ENCODE peak calls at places on chromosome 7, in eight cellular contexts. G is left ventricle myocardium inferior; P is CD8-positive, alpha-beta T cell; T is HCT116; E is adipocyte; Z is CD8-positive, alpha-beta memory T cell; O is spleen; X is adrenal gland. H is an unnamed sample. For H3K9me3, the result is how much of the 10 kb centered on the place peaks cover.

GRCh38 chr7:63899691-63900393 is 98.8 kb upstream of the ZNF722 start:
- DNase-seq in G (peak), P (peak), T (no peak), E (no peak), Z (peak), O (peak), X (peak), H (peak)

GRCh38 chr7:10973942-10974716 is 457 bp downstream of the PHF14 start:
- DNase-seq in G (peak), P (peak), T (no peak), E (peak), Z (no peak), O (peak), X (peak), H (no peak)

GRCh38 chr7:102115181-102115580 is 171.5 kb upstream of the SH2B2 start:
- DNase-seq in G (no peak), P (no peak), T (no peak), E (no peak), Z (no peak), O (no peak), X (no peak), H (no peak)

GRCh38 chr7:139679731-139680594 is 97.8 kb downstream of the HIPK2 start:
- DNase-seq in G (no peak), P (no peak), T (no peak), E (peak), Z (no peak), O (no peak), X (no peak), H (no peak)

GRCh38 chr7:102432476-102433318 is 678 bp upstream of the ORAI2 start:
- DNase-seq in G (no peak), P (no peak), T (no peak), E (peak), Z (no peak), O (no peak), X (no peak), H (no peak)

GRCh38 chr7:156492170-156492569 is 148.4 kb upstream of the RNF32 start:
- DNase-seq in G (no peak), P (no peak), T (no peak), E (no peak), Z (no peak), O (no peak), X (no peak), H (no peak)

GRCh38 chr7:133670250-133670649 is 417.4 kb downstream of the EXOC4 start:
- DNase-seq in G (no peak), P (no peak), T (no peak), E (no peak), Z (no peak), O (no peak), X (no peak), H (no peak)

GRCh38 chr7:36119005-36119711 is 33.9 kb upstream of the EEPD1 start:
- DNase-seq in G (no peak), P (no peak), T (no peak), E (peak), Z (no peak), O (no peak), X (peak), H (no peak)

GRCh38 chr7:437293-438280 is 82.1 kb downstream of the PDGFA start:
- DNase-seq in G (no peak), P (no peak), T (no peak), E (no peak), Z (no peak), O (no peak), X (no peak), H (no peak)

GRCh38 chr7:42572561-42572960 is 335.6 kb upstream of the GLI3 start:
- DNase-seq in G (no peak), P (no peak), T (no peak), E (no peak), Z (no peak), O (no peak), X (no peak), H (no peak)

GRCh38 chr7:116671111-116671510 is 885 bp upstream of the MET start:
- DNase-seq in G (no peak), P (no peak), T (no peak), E (no peak), Z (no peak), O (no peak), X (no peak), H (no peak)

GRCh38 chr7:141231018-141231792 is 157.3 kb downstream of the TMEM178B start:
- DNase-seq in G (peak), P (no peak), T (peak), E (peak), Z (no peak), O (no peak), X (peak), H (no peak)

GRCh38 chr7:33841031-33841430 is 64.3 kb upstream of the BMPER start:
- DNase-seq in G (no peak), P (no peak), T (no peak), E (no peak), Z (no peak), O (no peak), X (no peak), H (no peak)

GRCh38 chr7:148665211-148665610 is 33.5 kb upstream of the CUL1 start:
- DNase-seq in G (no peak), P (no peak), T (no peak), E (no peak), Z (no peak), O (no peak), X (no peak), H (no peak)

GRCh38 chr7:50953820-50954219 is 171.1 kb upstream of the GRB10 start:
- DNase-seq in G (no peak), P (no peak), T (no peak), E (peak), Z (no peak), O (no peak), X (no peak), H (no peak)

DNA sequence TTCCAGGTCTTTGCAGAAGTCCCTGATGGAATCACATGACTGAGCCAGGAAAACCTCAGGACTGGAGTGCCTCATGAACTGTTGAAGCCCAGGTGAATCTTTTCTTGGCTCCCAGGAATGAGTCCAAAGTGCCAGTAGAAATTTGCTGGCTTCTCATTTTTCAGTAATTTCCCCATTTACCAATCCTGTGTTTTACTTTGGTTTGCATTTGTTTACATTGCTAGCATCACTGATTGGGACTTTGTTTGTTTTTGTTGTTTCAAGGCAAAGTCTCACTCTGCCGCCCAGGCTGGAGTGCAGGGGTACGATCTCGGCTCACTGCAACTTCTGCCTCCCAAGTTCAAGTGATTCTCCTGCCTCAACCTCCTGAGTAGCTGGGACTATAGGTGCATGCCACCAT is 1.6 kb upstream of the ZNF12 start:
- DNase-seq in G (no peak), P (no peak), T (no peak), E (no peak), Z (no peak), O (no peak), X (no peak), H (no peak)
- H3K4me3 ChIP-seq in G (no peak), P (no peak), T (no peak), E (no peak), Z (no peak), O (no peak), X (no peak), H (no peak)

GRCh38 chr7:3020416-3020815 is 23.3 kb downstream of the CARD11 start:
- DNase-seq in G (no peak), P (no peak), T (no peak), E (no peak), Z (no peak), O (no peak), X (no peak), H (no peak)
- H3K9me3 ChIP-seq in G (under half), P (under half), T (under half), E (under half), Z (under half), O (under half), X (under half), H (under half)

DNA sequence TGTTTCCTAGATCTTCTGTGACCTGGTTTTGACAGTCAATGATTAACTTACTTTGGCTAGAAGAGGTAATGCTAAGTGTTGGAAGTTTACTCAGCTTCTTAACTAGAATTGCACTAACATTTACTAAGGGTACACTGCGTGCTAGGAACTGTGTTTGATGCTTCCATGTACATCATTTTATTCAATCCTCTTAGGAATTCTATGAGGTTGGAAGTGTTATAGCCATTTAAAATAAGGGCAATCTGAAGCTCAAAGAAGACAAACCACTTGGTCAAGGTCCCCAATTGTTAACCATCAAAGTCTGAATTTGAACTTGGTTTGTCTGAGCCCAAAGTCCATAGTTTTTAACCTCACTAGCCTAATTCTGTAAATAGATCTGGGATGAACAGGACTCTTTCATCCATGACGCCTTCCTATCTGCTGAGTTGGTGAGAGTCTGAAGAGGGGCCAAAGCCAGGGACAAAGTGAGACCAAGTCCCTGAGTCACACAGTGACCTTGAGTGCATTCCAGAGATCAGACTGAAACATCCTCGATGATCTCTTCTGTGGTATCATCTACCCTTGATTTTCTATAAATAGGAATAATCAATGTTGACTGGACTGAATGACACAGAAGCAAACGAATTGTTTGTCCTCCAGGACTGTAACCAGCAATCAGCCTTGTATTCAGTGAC is 29.2 kb upstream of the ZNRF2 start:
- DNase-seq in G (no peak), P (no peak), T (no peak), E (no peak), Z (no peak), O (no peak), X (no peak), H (no peak)
- H3K4me3 ChIP-seq in G (no peak), P (no peak), T (no peak), E (no peak), Z (no peak), O (no peak), X (no peak), H (no peak)

GRCh38 chr7:157574120-157574519 is 237.3 kb downstream of the DNAJB6 start:
- DNase-seq in G (no peak), P (no peak), T (no peak), E (no peak), Z (no peak), O (peak), X (no peak), H (no peak)

GRCh38 chr7:157572622-157573021 is 235.8 kb downstream of the DNAJB6 start:
- DNase-seq in G (no peak), P (no peak), T (no peak), E (no peak), Z (no peak), O (peak), X (no peak), H (no peak)

GRCh38 chr7:157575777-157576176 is 239.0 kb downstream of the DNAJB6 start:
- DNase-seq in G (no peak), P (no peak), T (no peak), E (no peak), Z (peak), O (no peak), X (no peak), H (no peak)

GRCh38 chr7:157575181-157575580 is 238.4 kb downstream of the DNAJB6 start:
- DNase-seq in G (no peak), P (no peak), T (no peak), E (no peak), Z (no peak), O (peak), X (no peak), H (no peak)

DNA sequence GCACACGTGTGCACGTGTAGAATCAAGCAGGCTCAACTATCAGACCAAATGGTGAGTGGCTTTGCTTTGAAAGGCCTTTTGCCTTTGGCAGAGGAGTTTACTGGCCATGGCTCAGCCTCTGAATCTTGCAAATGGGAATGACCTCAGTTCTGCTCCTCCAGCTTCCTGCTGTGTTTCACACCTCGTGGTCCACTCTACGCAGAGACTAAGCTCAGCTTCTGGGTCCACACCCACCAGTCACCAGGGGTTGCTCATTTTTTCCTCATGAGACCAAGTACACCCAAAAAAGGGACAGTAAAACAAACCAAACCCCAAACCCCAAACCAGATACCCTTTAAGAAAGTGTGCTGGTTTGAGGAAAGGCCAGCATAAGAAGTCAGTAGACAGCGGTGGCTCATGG is 236.4 kb downstream of the DNAJB6 start:
- DNase-seq in G (no peak), P (no peak), T (no peak), E (no peak), Z (no peak), O (peak), X (no peak), H (no peak)
- H3K9me3 ChIP-seq in G (under half), P (under half), T (under half), E (under half), Z (under half), O (under half), X (under half), H (under half)

GRCh38 chr7:121932768-121933167 is 59.8 kb downstream of the PTPRZ1 start:
- DNase-seq in G (no peak), P (no peak), T (no peak), E (no peak), Z (no peak), O (no peak), X (no peak), H (no peak)

GRCh38 chr7:121937224-121937623 is 64.3 kb downstream of the PTPRZ1 start:
- DNase-seq in G (no peak), P (no peak), T (no peak), E (no peak), Z (no peak), O (no peak), X (no peak), H (no peak)

DNA sequence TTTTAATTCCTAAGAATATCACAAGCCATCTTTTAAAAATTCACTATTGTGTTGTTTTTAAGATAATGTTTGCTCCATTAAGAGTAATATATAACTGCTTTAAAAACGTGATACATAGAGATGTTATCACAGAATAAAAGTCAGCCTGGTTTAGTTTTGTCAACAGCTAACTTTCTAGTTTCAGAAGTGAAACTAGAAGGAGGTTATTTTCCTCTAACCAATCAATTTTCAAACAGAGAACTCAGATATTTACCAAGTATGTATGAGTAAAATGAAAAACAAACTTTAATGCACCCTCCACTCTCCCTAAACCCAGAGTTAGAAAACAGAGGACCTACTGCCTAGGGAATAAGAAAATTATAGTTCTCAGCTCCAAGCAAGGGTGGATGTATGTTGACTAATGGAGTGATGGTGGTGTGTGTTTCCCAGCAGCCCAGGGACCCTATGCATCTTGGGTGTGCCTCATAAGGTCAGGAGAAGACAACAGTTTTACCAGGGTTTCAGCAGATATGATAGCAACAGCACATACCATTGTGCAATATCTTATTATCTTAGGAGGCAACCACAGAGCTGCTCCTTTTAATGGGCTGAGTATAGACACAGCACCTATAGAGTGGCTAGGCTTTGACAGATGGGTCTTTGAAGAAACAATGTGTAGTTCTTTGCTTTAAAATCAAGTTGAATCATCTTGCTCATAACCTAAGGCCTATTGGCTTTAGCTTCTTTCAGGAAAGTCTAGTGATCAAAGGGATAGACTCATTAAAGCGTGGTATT is 58.4 kb downstream of the PTPRZ1 start:
- DNase-seq in G (no peak), P (no peak), T (no peak), E (no peak), Z (no peak), O (no peak), X (no peak), H (no peak)
- H3K4me3 ChIP-seq in G (no peak), P (no peak), T (no peak), E (no peak), Z (no peak), O (no peak), X (no peak), H (no peak)